ENCODE peak calls at places on chromosome 12, in eight cellular contexts. M is EL; W is ovary; E is DMS153; Q is stimulated activated CD4-positive, alpha-beta T cell treated with anti-CD3 and anti-CD28 coated beads, Interleukin-1b, Interleukin-23, amount 100 ng/mL, for 1 hour; T is NCI-H510A; Z is fibroblast of the conjunctiva; I is NCI-H1694 treated with DMSO at 0.1 percent for 48 hours. J is an unnamed sample.

GRCh38 chr12:124653169-124653931 is 85.9 kb upstream of the NCOR2 start:
- DNase-seq in M (no peak), W (no peak), E (peak), Q (no peak), T (no peak), Z (no peak), I (no peak), J (no peak)

GRCh38 chr12:72072613-72073212 is 134.1 kb downstream of the TPH2 start:
- DNase-seq in M (no peak), W (no peak), E (no peak), Q (no peak), T (no peak), Z (no peak), I (peak), J (no peak)

GRCh38 chr12:57479376-57480115 is at the start of gene ARHGAP9:
- DNase-seq in M (no peak), W (no peak), E (no peak), Q (no peak), T (no peak), Z (no peak), I (no peak), J (no peak)

GRCh38 chr12:88237954-88238353 is 95.8 kb downstream of the TMTC3 start:
- DNase-seq in M (peak), W (no peak), E (no peak), Q (no peak), T (no peak), Z (no peak), I (no peak), J (no peak)

GRCh38 chr12:1881301-1881700 is 37.2 kb downstream of the CACNA2D4 start:
- DNase-seq in M (no peak), W (no peak), E (no peak), Q (no peak), T (no peak), Z (no peak), I (no peak), J (no peak)

GRCh38 chr12:123767613-123768012 is 5.5 kb downstream of the DNAH10 start:
- DNase-seq in M (no peak), W (no peak), E (no peak), Q (no peak), T (no peak), Z (no peak), I (no peak), J (peak)

GRCh38 chr12:120534703-120535655 is 823 bp downstream of the RNF10 start:
- DNase-seq in M (peak), W (no peak), E (no peak), Q (no peak), T (no peak), Z (peak), I (no peak), J (no peak)

GRCh38 chr12:124213606-124214347 is 81.1 kb upstream of the RFLNA start:
- DNase-seq in M (no peak), W (peak), E (no peak), Q (no peak), T (no peak), Z (no peak), I (no peak), J (no peak)

GRCh38 chr12:1435456-1435855 is 158.9 kb downstream of the FBXL14 start:
- DNase-seq in M (peak), W (no peak), E (no peak), Q (no peak), T (no peak), Z (peak), I (no peak), J (no peak)

GRCh38 chr12:10613334-10614055 is at the start of gene MAGOHB:
- DNase-seq in M (peak), W (peak), E (peak), Q (peak), T (peak), Z (peak), I (peak), J (peak)